ENCODE peak calls at places on chromosome 14, in four cellular contexts. O is sigmoid colon, T is uterus, V is transverse colon. S is an unnamed sample.

GRCh38 chr14:64293976-64294671 is at the start of gene ESR2:
- DNase-seq in O (no peak), T (peak; percentile 18), V (peak; percentile 37), S (peak; percentile 54)

GRCh38 chr14:49972199-49972671 is 79.4 kb downstream of the ARF6 start:
- DNase-seq in O (no peak), T (peak; percentile 52), V (peak; percentile 67), S (peak; percentile 80)

GRCh38 chr14:47277703-47278102 is 397.7 kb downstream of the MDGA2 start:
- DNase-seq in O (no peak), T (no peak), V (no peak), S (no peak)

GRCh38 chr14:53534841-53535240 is 381.7 kb upstream of the DDHD1 start:
- DNase-seq in O (no peak), T (no peak), V (no peak), S (peak; percentile 17)

GRCh38 chr14:95296595-95297365 is 22.9 kb downstream of the CLMN start:
- DNase-seq in O (no peak), T (no peak), V (no peak), S (no peak)

GRCh38 chr14:58107947-58108552 is 44.0 kb downstream of the ARMH4 start:
- DNase-seq in O (no peak), T (peak; percentile 57), V (peak; percentile 24), S (peak; percentile 83)

GRCh38 chr14:60164717-60165546 is at the start of gene DHRS7:
- DNase-seq in O (peak; percentile 91), T (peak; percentile 70), V (peak; percentile 86), S (peak; percentile 78)

GRCh38 chr14:80275208-80275850 is 64.0 kb upstream of the DIO2 start:
- DNase-seq in O (no peak), T (no peak), V (no peak), S (peak; percentile 51)

GRCh38 chr14:67411820-67412421 is at the start of gene PLEK2:
- DNase-seq in O (peak; percentile 62), T (no peak), V (peak; percentile 90), S (peak; percentile 41)

GRCh38 chr14:55964081-55964480 is 154.1 kb upstream of the PELI2 start:
- DNase-seq in O (no peak), T (no peak), V (no peak), S (no peak)

GRCh38 chr14:58082491-58083098 is 69.4 kb downstream of the ARMH4 start:
- DNase-seq in O (no peak), T (no peak), V (no peak), S (peak; percentile 82)

GRCh38 chr14:60775296-60775695 is 40.7 kb downstream of the MNAT1 start:
- DNase-seq in O (no peak), T (no peak), V (no peak), S (peak; percentile 79)

GRCh38 chr14:24256960-24257359 is 6.0 kb downstream of the TGM1 start:
- DNase-seq in O (no peak), T (no peak), V (no peak), S (no peak)

GRCh38 chr14:98408713-98409112 is 863.3 kb downstream of the BCL11B start:
- DNase-seq in O (no peak), T (no peak), V (no peak), S (no peak)

GRCh38 chr14:94392510-94392935 is 4.1 kb upstream of the SERPINA1 start:
- DNase-seq in O (peak; percentile 67), T (no peak), V (no peak), S (peak; percentile 89)

GRCh38 chr14:34536951-34537676 is 2.4 kb downstream of the EAPP start:
- DNase-seq in O (no peak), T (no peak), V (no peak), S (peak; percentile 67)

GRCh38 chr14:71113376-71113775 is 206.1 kb downstream of the PCNX1 start:
- DNase-seq in O (no peak), T (no peak), V (no peak), S (peak; percentile 21)

GRCh38 chr14:95261616-95262510 is 57.8 kb downstream of the CLMN start:
- DNase-seq in O (no peak), T (no peak), V (no peak), S (no peak)

GRCh38 chr14:22668417-22668816 is 24.3 kb upstream of the OR6J1 start:
- DNase-seq in O (no peak), T (no peak), V (no peak), S (peak; percentile 85)

GRCh38 chr14:75334191-75335051 is 55.8 kb downstream of the FOS start:
- DNase-seq in O (peak; percentile 83), T (peak; percentile 35), V (peak; percentile 53), S (peak; percentile 41)

GRCh38 chr14:20415723-20416622 is 2.7 kb upstream of the TEP1 start:
- DNase-seq in O (no peak), T (peak; percentile 22), V (peak; percentile 59), S (peak; percentile 70)

GRCh38 chr14:49057838-49058510 is 528.2 kb downstream of the RPS29 start:
- DNase-seq in O (no peak), T (no peak), V (no peak), S (no peak)

GRCh38 chr14:76887196-76887595 is 61.0 kb downstream of the LRRC74A start:
- DNase-seq in O (no peak), T (no peak), V (no peak), S (peak; percentile 11)

GRCh38 chr14:50028458-50028857 is 87.9 kb downstream of the VCPKMT start:
- DNase-seq in O (no peak), T (no peak), V (no peak), S (no peak)

GRCh38 chr14:72845196-72845595 is 48.7 kb downstream of the DPF3 start:
- DNase-seq in O (no peak), T (no peak), V (no peak), S (no peak)

GRCh38 chr14:101405171-101405883 is 156.0 kb upstream of the DIO3 start:
- DNase-seq in O (no peak), T (peak; percentile 66), V (peak; percentile 26), S (peak; percentile 36)

GRCh38 chr14:70971588-70971987 is 64.3 kb downstream of the PCNX1 start:
- DNase-seq in O (no peak), T (no peak), V (no peak), S (no peak)

GRCh38 chr14:28784262-28785021 is 17.9 kb downstream of the FOXG1 start:
- DNase-seq in O (no peak), T (no peak), V (no peak), S (no peak)

GRCh38 chr14:89915114-89915878 is 39.2 kb downstream of the EFCAB11 start:
- DNase-seq in O (peak; percentile 72), T (peak; percentile 62), V (peak; percentile 65), S (peak; percentile 83)

GRCh38 chr14:85336817-85337216 is 193.1 kb upstream of the FLRT2 start:
- DNase-seq in O (no peak), T (no peak), V (no peak), S (no peak)

GRCh38 chr14:102000902-102001301 is 36.5 kb downstream of the DYNC1H1 start:
- DNase-seq in O (no peak), T (no peak), V (no peak), S (no peak)

GRCh38 chr14:77859934-77860570 is 60.1 kb downstream of the ADCK1 start:
- DNase-seq in O (no peak), T (no peak), V (no peak), S (no peak)

GRCh38 chr14:37171678-37172023 is 755 bp downstream of the SLC25A21 start:
- DNase-seq in O (no peak), T (no peak), V (no peak), S (no peak)
- H3K4me3 ChIP-seq in O (peak overlapping the region; percentile 65), T (peak overlapping the region; percentile 77), V (peak overlapping the region; percentile 69), S (peak overlapping the region; percentile 65)

DNA sequence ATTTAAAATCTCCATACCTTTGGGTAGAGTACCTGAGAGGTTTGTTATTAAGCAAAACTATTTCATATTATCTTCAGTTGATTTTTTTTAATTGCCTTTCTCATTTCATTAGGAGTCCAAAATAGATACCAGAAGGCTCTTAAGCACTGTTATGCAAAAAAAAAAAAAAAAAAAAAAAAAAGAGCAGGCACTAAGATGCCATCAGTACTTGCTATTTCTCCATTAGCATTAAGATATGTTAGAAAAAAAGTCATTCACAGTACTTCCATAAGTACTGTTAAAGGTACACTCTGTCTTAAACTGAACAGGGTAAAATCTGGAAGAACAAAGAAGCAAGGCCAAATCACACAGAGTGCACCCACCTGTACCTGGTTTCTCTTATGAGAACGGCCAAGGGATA is 57.2 kb downstream of the SETD3 start:
- DNase-seq in O (no peak), T (no peak), V (no peak), S (no peak)
- TF ChIP-seq CTCF in O (no peak), T (no peak), V (no peak), S (no peak)

DNA sequence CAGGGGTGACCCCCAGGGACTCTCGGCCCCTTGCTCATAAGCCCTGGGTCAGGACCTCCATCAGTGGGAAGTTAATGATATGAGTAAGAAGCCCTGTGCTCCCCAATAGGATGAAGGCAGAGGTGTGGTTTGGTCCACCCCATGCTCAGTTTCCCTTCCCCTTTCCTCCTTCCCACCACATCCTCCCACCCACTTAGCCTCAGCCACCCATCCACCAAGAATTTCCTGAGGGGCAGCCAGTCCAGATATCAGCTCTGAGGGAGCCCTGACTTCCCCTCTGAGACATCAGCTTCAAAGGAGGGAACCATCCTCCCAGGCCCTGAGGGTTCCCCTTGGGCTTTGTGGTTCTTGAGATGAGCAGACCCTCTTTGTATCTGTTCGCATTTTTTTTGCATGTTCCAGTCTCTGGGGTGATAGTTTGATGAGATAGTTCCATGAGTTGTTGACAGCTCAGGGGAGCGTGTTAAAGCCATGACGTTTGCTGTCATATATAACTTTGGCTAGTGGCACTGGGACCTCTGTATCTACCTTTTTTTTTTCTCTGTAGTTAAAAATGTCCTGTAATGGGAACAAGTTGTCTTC is 71.2 kb downstream of the LGMN start:
- DNase-seq in O (peak; percentile 62), T (no peak), V (no peak), S (no peak)
- H3K4me3 ChIP-seq in O (no peak overlapping the region), T (no peak overlapping the region), V (no peak overlapping the region), S (no peak overlapping the region)

GRCh38 chr14:103140316-103141109 is 17.3 kb downstream of the TNFAIP2 start:
- DNase-seq in O (no peak), T (no peak), V (no peak), S (no peak)

GRCh38 chr14:103142031-103142430 is 18.8 kb downstream of the TNFAIP2 start:
- DNase-seq in O (no peak), T (no peak), V (no peak), S (no peak)

GRCh38 chr14:103142903-103143302 is 19.6 kb downstream of the TNFAIP2 start:
- DNase-seq in O (no peak), T (no peak), V (no peak), S (no peak)

GRCh38 chr14:103139371-103140016 is 16.2 kb downstream of the TNFAIP2 start:
- DNase-seq in O (no peak), T (no peak), V (no peak), S (no peak)

DNA sequence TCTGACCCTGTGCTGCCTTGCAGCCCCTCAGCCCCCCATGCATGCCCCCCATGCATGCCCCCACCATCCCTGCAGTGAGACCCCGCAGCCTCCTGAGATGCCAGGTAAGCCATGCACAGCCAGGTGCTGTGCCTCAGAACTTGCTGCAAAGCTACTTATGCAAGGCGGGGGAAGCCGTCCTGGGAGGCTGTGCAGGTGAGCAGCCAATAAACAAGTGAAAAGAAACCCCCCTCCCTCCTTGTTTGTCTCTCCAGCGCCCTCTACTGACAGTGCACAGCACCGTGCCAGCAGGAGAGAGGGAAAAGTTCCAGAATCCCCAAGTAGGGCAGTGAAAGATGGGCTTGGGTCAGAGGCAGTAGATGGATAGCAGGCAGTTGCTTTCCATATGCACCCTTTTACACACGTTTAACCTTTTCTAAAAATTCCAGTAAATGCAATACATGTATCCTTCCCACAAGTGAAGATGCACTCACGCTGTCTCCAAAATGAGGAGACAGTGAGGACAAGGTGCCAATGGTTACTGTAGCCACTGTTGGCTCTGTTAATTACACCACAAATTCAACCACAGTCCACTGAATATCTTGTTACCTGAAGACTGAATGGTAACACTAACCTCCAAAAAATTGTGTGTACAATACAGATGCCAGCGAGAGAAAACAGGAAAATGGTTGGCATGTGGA is 18.0 kb downstream of the TNFAIP2 start:
- DNase-seq in O (no peak), T (no peak), V (peak; percentile 63), S (peak; percentile 65)
- TF ChIP-seq CTCF in O (no peak), T (peak; percentile 22), V (peak; percentile 48), S (peak; percentile 91)

S was measured in cardiac fibroblast.